ENCODE peak calls at places on chromosomes 4 and X, in eight cellular contexts. Y is tibial artery, H is uterus, N is AG09309, G is sigmoid colon, D is astrocyte of the spinal cord, T is heart right ventricle, Z is PC-3. P is an unnamed sample.

GRCh38 chrX:55716937-55717336 is 612 bp upstream of the RRAGB start:
- DNase-seq in Y (no peak), H (no peak), N (no peak), G (no peak), D (no peak), T (no peak), Z (no peak), P (no peak)

GRCh38 chr4:11436084-11436483 is 7.4 kb upstream of the HS3ST1 start:
- DNase-seq in Y (no peak), H (no peak), N (no peak), G (no peak), D (no peak), T (no peak), Z (no peak), P (no peak)

GRCh38 chrX:13102636-13103035 is 58.2 kb upstream of the FAM9C start:
- DNase-seq in Y (no peak), H (no peak), N (no peak), G (no peak), D (no peak), T (no peak), Z (peak), P (no peak)

GRCh38 chr4:5774416-5775056 is 63.5 kb downstream of the EVC start:
- DNase-seq in Y (peak), H (no peak), N (no peak), G (peak), D (no peak), T (no peak), Z (no peak), P (no peak)

GRCh38 chrX:120629667-120630537 is at the start of gene C1GALT1C1:
- DNase-seq in Y (peak), H (peak), N (peak), G (peak), D (peak), T (peak), Z (peak), P (peak)

GRCh38 chrX:47540754-47541538 is 20.1 kb upstream of the ARAF start:
- DNase-seq in Y (peak), H (peak), N (peak), G (peak), D (peak), T (peak), Z (peak), P (peak)

GRCh38 chrX:19743386-19743785 is 144.0 kb downstream of the SH3KBP1 start:
- DNase-seq in Y (no peak), H (no peak), N (no peak), G (no peak), D (no peak), T (no peak), Z (no peak), P (no peak)

GRCh38 chr4:148514041-148514440 is 71.8 kb upstream of the NR3C2 start:
- DNase-seq in Y (no peak), H (no peak), N (no peak), G (no peak), D (no peak), T (no peak), Z (peak), P (no peak)

GRCh38 chrX:154602226-154602625 is 16.9 kb downstream of the CTAG1B start:
- DNase-seq in Y (no peak), H (no peak), N (no peak), G (no peak), D (no peak), T (no peak), Z (no peak), P (no peak)

GRCh38 chr4:1253831-1254230 is 4.9 kb upstream of the CTBP1 start:
- DNase-seq in Y (no peak), H (no peak), N (no peak), G (no peak), D (no peak), T (no peak), Z (no peak), P (no peak)

GRCh38 chr4:23062188-23062587 is 369.5 kb downstream of the GBA3 start:
- DNase-seq in Y (no peak), H (no peak), N (no peak), G (no peak), D (no peak), T (no peak), Z (no peak), P (no peak)

GRCh38 chr4:168634276-168634802 is 137.5 kb downstream of the PALLD start:
- DNase-seq in Y (no peak), H (peak), N (peak), G (no peak), D (peak), T (no peak), Z (peak), P (peak)

GRCh38 chr4:107603430-107603829 is 116.6 kb downstream of the PAPSS1 start:
- DNase-seq in Y (no peak), H (no peak), N (peak), G (no peak), D (peak), T (no peak), Z (peak), P (peak)

GRCh38 chr4:47213971-47214370 is 182.6 kb downstream of the GABRB1 start:
- DNase-seq in Y (no peak), H (no peak), N (peak), G (no peak), D (peak), T (no peak), Z (peak), P (peak)

GRCh38 chr4:74104145-74104544 is 5.2 kb upstream of the CXCL2 start:
- DNase-seq in Y (no peak), H (no peak), N (no peak), G (no peak), D (no peak), T (no peak), Z (no peak), P (no peak)

GRCh38 chr4:159169414-159169813 is 66.5 kb downstream of the RAPGEF2 start:
- DNase-seq in Y (no peak), H (no peak), N (no peak), G (no peak), D (no peak), T (no peak), Z (no peak), P (no peak)
- TF ChIP-seq CTCF in Y (no peak), H (no peak), N (no peak), G (no peak), D (no peak), T (no peak), Z (no peak), P (no peak)

DNA sequence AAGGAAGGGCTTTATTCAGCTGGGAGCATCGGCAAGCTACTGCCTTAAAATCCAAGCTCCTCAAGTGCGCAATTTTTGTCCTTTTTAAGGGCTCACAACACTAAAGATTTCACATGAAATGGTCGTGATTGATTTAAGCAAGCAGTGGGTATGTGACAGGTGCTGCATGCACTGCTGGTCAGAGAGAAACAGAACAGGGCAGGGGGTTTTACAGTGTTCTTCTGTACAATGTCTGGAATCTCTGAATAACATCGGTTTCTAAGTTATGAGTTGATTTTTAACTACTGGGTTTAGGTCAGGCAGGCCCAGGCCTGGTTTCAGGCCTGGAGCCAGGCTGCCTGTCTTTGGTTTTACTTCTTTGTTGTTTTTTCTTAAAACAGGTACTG is 6.0 kb downstream of the UGT2B17 start:
- DNase-seq in Y (no peak), H (no peak), N (no peak), G (no peak), D (no peak), T (no peak), Z (no peak), P (no peak)
- H3K4me3 ChIP-seq in Y (no peak), H (no peak), N (no peak), G (no peak), D (no peak), T (no peak), Z (no peak), P (no peak)

GRCh38 chr4:92047209-92047877 is 256.4 kb upstream of the GRID2 start:
- DNase-seq in Y (no peak), H (no peak), N (no peak), G (no peak), D (peak), T (no peak), Z (peak), P (no peak)
- TF ChIP-seq CTCF in Y (no peak), H (no peak), N (no peak), G (no peak), D (peak), T (no peak), Z (peak), P (no peak)

DNA sequence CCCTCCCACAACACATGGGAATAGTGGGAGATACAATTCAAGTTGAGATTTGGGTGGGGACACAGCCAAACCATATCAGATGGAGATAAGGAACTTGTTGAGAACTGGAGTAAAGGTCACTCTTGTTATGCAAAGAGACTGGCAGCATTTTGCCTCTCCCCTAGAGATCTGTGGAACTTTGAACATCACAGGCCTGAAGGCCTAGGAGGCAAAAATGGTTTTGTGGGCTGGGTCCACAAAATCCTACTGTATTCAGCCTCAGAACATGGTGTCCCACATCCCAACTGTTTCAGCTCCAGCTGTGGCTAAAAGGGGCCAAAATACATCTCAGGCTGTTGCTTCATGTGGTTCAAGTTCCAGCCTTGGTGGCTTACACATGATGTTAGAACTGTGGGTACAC is 1247.8 kb upstream of the IGFBP7 start:
- DNase-seq in Y (no peak), H (no peak), N (no peak), G (no peak), D (no peak), T (no peak), Z (no peak), P (no peak)
- H3K4me3 ChIP-seq in Y (no peak), H (no peak), N (no peak), G (no peak), D (no peak), T (no peak), Z (no peak), P (no peak)

GRCh38 chr4:83328486-83328885 is 6.2 kb downstream of the HPSE start:
- DNase-seq in Y (no peak), H (no peak), N (no peak), G (no peak), D (no peak), T (no peak), Z (no peak), P (no peak)
- TF ChIP-seq CTCF in Y (no peak), H (no peak), N (peak), G (no peak), D (peak), T (no peak), Z (no peak), P (no peak)

GRCh38 chr4:133390198-133390855 is 241.2 kb downstream of the PCDH10 start:
- DNase-seq in Y (no peak), H (no peak), N (no peak), G (peak), D (no peak), T (no peak), Z (no peak), P (no peak)
- H3K4me3 ChIP-seq in Y (no peak), H (no peak), N (no peak), G (no peak), D (no peak), T (no peak), Z (no peak), P (no peak)

GRCh38 chr4:98838528-98838927 is 90.4 kb downstream of the EIF4E start:
- DNase-seq in Y (no peak), H (no peak), N (no peak), G (no peak), D (no peak), T (no peak), Z (no peak), P (no peak)
- TF ChIP-seq CTCF in Y (no peak), H (no peak), N (no peak), G (no peak), D (no peak), T (no peak), Z (no peak), P (no peak)

P was measured in foreskin fibroblast.